ENCODE peak calls at places on chromosomes 13 and 19, in six cellular contexts. U is GM12878, I is GM12892, D is HepG2, Q is H1, G is K562. W is an unnamed sample.

GRCh38 chr19:40452016-40452415 is 7.9 kb upstream of the SERTAD3 start:
- DNase-seq in U (no peak), I (no peak), D (no peak), Q (no peak), G (no peak), W (no peak)

GRCh38 chr13:29947839-29948238 is 97.4 kb upstream of the UBL3 start:
- DNase-seq in U (no peak), I (no peak), D (no peak), Q (no peak), G (no peak), W (no peak)

GRCh38 chr19:47094557-47095517 is 18.7 kb downstream of the ZC3H4 start:
- DNase-seq in U (no peak), I (no peak), D (peak; percentile 85), Q (no peak), G (no peak), W (no peak)

GRCh38 chr13:114111577-114111976 is 20.8 kb downstream of the RASA3 start:
- DNase-seq in U (no peak), I (no peak), D (no peak), Q (no peak), G (no peak), W (no peak)

GRCh38 chr13:60990032-60990733 is 425.5 kb downstream of the PCDH20 start:
- DNase-seq in U (no peak), I (no peak), D (peak; percentile 12), Q (peak; percentile 23), G (no peak), W (no peak)

GRCh38 chr13:102141625-102142472 is 260.0 kb downstream of the FGF14 start:
- DNase-seq in U (no peak), I (no peak), D (peak; percentile 4), Q (no peak), G (peak; percentile 2), W (no peak)

GRCh38 chr13:32426981-32427851 is 714 bp downstream of the N4BP2L1 start:
- DNase-seq in U (no peak), I (peak; percentile 29), D (no peak), Q (no peak), G (no peak), W (no peak)

GRCh38 chr13:44159633-44160279 is 213.9 kb upstream of the SERP2 start:
- DNase-seq in U (no peak), I (no peak), D (no peak), Q (no peak), G (no peak), W (no peak)

GRCh38 chr13:62432906-62433305 is 1017.3 kb upstream of the PCDH20 start:
- DNase-seq in U (no peak), I (no peak), D (no peak), Q (no peak), G (no peak), W (no peak)

GRCh38 chr19:5850743-5851293 is 431 bp downstream of the FUT3 start:
- DNase-seq in U (no peak), I (peak; percentile 10), D (no peak), Q (no peak), G (peak; percentile 6), W (no peak)

GRCh38 chr13:110109910-110110309 is 197.0 kb downstream of the COL4A1 start:
- DNase-seq in U (no peak), I (no peak), D (no peak), Q (no peak), G (no peak), W (no peak)

GRCh38 chr13:60617863-60618733 is 221.1 kb downstream of the TDRD3 start:
- DNase-seq in U (no peak), I (no peak), D (peak; percentile 32), Q (peak; percentile 31), G (no peak), W (no peak)

GRCh38 chr13:76350399-76350798 is 535.8 kb downstream of the KCTD12 start:
- DNase-seq in U (no peak), I (no peak), D (no peak), Q (no peak), G (no peak), W (no peak)

GRCh38 chr13:109412232-109412935 is 374.0 kb downstream of the IRS2 start:
- DNase-seq in U (no peak), I (no peak), D (no peak), Q (peak; percentile 13), G (no peak), W (no peak)

GRCh38 chr13:41458939-41459753 is 1.8 kb downstream of the RGCC start:
- DNase-seq in U (no peak), I (no peak), D (peak; percentile 30), Q (no peak), G (peak; percentile 63), W (peak; percentile 41)

GRCh38 chr13:104357672-104358314 is 1291.6 kb upstream of the SLC10A2 start:
- DNase-seq in U (no peak), I (no peak), D (no peak), Q (no peak), G (no peak), W (no peak)

GRCh38 chr13:66673401-66673800 is 556.7 kb downstream of the PCDH9 start:
- DNase-seq in U (no peak), I (no peak), D (peak; percentile 0), Q (no peak), G (no peak), W (no peak)

GRCh38 chr19:18499055-18499775 is 22.7 kb downstream of the ELL start:
- DNase-seq in U (no peak), I (no peak), D (no peak), Q (no peak), G (no peak), W (no peak)

GRCh38 chr13:47303626-47304025 is 406.8 kb upstream of the HTR2A start:
- DNase-seq in U (no peak), I (no peak), D (no peak), Q (no peak), G (no peak), W (no peak)

GRCh38 chr13:103406967-103407366 is 340.8 kb upstream of the SLC10A2 start:
- DNase-seq in U (no peak), I (no peak), D (no peak), Q (no peak), G (no peak), W (no peak)

GRCh38 chr13:111490611-111491010 is 170.2 kb downstream of the TEX29 start:
- DNase-seq in U (no peak), I (no peak), D (no peak), Q (no peak), G (no peak), W (no peak)

GRCh38 chr13:72127031-72127430 is 260.0 kb upstream of the DACH1 start:
- DNase-seq in U (no peak), I (no peak), D (no peak), Q (no peak), G (no peak), W (no peak)

GRCh38 chr13:40984670-40985366 is 34.3 kb downstream of the ELF1 start:
- DNase-seq in U (peak; percentile 67), I (no peak), D (no peak), Q (no peak), G (no peak), W (no peak)

GRCh38 chr13:36310417-36311108 is 12.9 kb upstream of the CCDC169 start:
- DNase-seq in U (no peak), I (no peak), D (no peak), Q (no peak), G (peak; percentile 5), W (no peak)

GRCh38 chr13:79779761-79780160 is 298.8 kb downstream of the NDFIP2 start:
- DNase-seq in U (no peak), I (no peak), D (peak; percentile 12), Q (no peak), G (no peak), W (no peak)

GRCh38 chr19:48468806-48469055 is 438 bp upstream of the CYTH2 start:
- DNase-seq in U (no peak), I (no peak), D (no peak), Q (no peak), G (no peak), W (no peak)
- TF ChIP-seq POLR2AphosphoS5 in U (no peak), I (no peak), D (no peak), Q (no peak), G (no peak), W (no peak)

GRCh38 chr13:58495668-58496067 is 864.1 kb downstream of the PCDH17 start:
- DNase-seq in U (no peak), I (no peak), D (no peak), Q (no peak), G (no peak), W (no peak)
- TF ChIP-seq TAF1 in U (no peak), I (no peak), D (no peak), Q (no peak), G (no peak), W (no peak)

DNA sequence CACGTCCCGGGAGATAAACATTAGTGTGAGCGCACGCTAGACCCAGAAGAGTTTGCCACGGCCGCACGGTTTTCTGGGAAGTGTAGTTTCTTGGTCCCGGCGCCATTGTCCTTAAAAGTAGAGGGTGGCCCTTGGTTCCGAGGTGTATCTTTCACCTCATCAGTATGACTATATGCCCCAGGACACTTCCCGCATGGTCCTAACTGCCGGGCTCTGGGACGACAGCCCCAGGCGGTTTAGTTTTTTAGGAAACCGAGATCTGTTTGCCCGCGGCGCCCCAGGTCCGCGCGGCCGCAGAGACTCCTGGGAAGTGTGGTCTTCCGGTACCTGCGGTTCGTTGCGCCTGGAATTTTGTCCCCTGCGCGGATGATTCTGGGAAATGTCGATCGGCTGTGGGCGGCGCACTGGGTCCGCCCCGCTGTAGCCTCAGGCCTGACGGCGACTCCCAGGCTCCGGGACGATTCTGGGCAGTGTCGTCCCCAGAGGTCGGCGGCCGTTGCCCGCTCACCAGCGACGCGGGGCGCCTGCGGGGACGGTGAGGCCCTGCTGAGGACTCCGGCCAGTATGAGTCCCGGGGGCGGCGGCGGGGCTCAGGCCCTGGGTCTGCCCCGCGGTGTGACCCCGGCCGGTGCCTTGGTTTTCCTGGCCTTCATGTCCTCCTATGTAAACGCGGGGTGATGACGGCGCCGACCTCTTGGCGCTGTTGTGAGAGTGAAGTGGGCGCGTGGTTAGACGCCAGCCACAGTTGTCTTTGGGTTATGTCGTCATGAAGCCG is at the start of gene ZNF181:
- DNase-seq in U (peak; percentile 53), I (peak; percentile 76), D (peak; percentile 86), Q (peak; percentile 67), G (peak; percentile 92), W (peak; percentile 66)
- TF ChIP-seq POLR2A in U (peak; percentile 88), I (peak; percentile 70), D (peak; percentile 75), Q (peak; percentile 92), G (peak; percentile 95), W (no peak)

GRCh38 chr13:24892844-24893243 is 128.9 kb downstream of the RNF17 start:
- DNase-seq in U (no peak), I (no peak), D (no peak), Q (no peak), G (no peak), W (no peak)

GRCh38 chr13:24894277-24894971 is 130.5 kb downstream of the RNF17 start:
- DNase-seq in U (no peak), I (no peak), D (no peak), Q (no peak), G (no peak), W (no peak)

GRCh38 chr13:24893863-24894262 is 129.9 kb downstream of the RNF17 start:
- DNase-seq in U (no peak), I (no peak), D (no peak), Q (no peak), G (no peak), W (no peak)

GRCh38 chr13:24891476-24892108 is 127.6 kb downstream of the RNF17 start:
- DNase-seq in U (no peak), I (no peak), D (no peak), Q (no peak), G (no peak), W (no peak)

DNA sequence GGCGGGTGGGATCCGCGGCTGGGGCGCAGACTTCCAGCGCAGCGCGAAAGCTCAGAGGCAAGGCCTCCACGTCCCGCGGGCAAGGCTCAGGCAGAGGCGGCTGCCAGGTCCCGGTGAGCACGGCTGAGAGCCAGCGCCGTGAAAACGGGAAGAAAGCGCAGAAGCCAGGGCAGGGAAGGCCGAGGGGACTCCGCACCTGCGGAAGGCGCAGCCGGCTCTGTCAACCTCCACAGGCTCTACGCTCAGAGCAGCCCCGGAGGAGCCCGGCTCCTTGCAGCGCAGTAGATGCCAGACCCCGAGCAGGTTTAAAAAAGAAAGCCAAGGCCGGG is 131.0 kb downstream of the RNF17 start:
- DNase-seq in U (no peak), I (no peak), D (no peak), Q (no peak), G (no peak), W (no peak)
- TF ChIP-seq POLR2AphosphoS5 in U (no peak), I (no peak), D (no peak), Q (no peak), G (no peak), W (no peak)

W was measured in GM12891.